ENCODE peak calls at places on chromosomes 3 and 15, in six cellular contexts. O is cardiac muscle cell; T is transverse colon; Z is left ventricle myocardium inferior; C is RWPE2; W is CD8-positive, alpha-beta T cell. L is an unnamed sample. For H3K36me3, the result is how much of the 10 kb centered on the place peaks cover.

GRCh38 chr3:194808709-194809108 is 123.0 kb downstream of the FAM43A start:
- DNase-seq in O (no peak), T (no peak), Z (no peak), C (peak), W (no peak), L (no peak)

GRCh38 chr3:127467386-127467785 is 123.1 kb downstream of the TPRA1 start:
- DNase-seq in O (peak), T (no peak), Z (no peak), C (no peak), W (no peak), L (no peak)

GRCh38 chr3:55897573-55898224 is 410.6 kb upstream of the WNT5A start:
- DNase-seq in O (no peak), T (no peak), Z (no peak), C (no peak), W (no peak), L (no peak)

GRCh38 chr15:70036585-70037343 is 61.0 kb downstream of the TLE3 start:
- DNase-seq in O (no peak), T (peak), Z (no peak), C (peak), W (no peak), L (no peak)

GRCh38 chr3:50574280-50574831 is 5.0 kb downstream of the HEMK1 start:
- DNase-seq in O (no peak), T (no peak), Z (no peak), C (no peak), W (no peak), L (no peak)

GRCh38 chr3:149435936-149436885 is 38.3 kb upstream of the TM4SF4 start:
- DNase-seq in O (no peak), T (no peak), Z (no peak), C (no peak), W (no peak), L (no peak)

GRCh38 chr15:49223536-49224274 is 53.7 kb downstream of the GALK2 start:
- DNase-seq in O (peak), T (no peak), Z (no peak), C (no peak), W (no peak), L (no peak)

GRCh38 chr3:167885277-167885676 is 149.8 kb downstream of the SERPINI1 start:
- DNase-seq in O (no peak), T (no peak), Z (no peak), C (no peak), W (no peak), L (no peak)

GRCh38 chr15:59532770-59533379 is 78.7 kb upstream of the GCNT3 start:
- DNase-seq in O (peak), T (peak), Z (no peak), C (no peak), W (peak), L (peak)

GRCh38 chr3:191412764-191413163 is 48.2 kb upstream of the PYDC2 start:
- DNase-seq in O (peak), T (no peak), Z (no peak), C (no peak), W (no peak), L (no peak)
- H3K36me3 ChIP-seq in O (under half), T (under half), Z (under half), C (under half), W (under half), L (under half)

DNA sequence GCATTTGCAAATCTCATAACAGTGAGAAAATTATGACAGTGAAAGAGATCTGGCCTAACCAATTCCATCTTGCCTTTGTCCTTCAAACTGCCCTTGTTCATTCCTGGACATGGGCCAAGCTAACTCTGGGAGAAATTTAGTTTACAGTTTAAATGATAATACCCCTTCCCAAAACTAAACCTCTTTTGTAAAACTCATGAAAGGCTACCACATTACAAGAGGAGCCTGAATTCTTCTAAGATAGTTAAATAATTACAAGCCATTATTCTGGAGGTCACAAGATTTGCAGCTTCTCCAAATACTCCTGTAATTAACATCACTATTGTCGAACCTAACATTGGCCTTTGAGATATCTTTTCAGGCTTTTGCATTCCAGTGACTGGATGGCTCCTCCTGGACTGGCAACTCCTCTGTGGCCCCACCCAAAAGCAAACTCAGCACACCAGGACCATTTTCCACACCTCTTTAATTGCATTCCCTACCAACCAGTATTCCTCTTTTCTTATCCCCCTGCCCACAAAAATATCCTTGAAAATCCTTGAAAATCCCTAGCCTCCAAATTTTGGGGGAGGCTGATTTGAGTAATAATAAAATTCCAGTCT is 8.8 kb upstream of the FAM240A start:
- DNase-seq in O (no peak), T (no peak), Z (no peak), C (no peak), W (no peak), L (no peak)
- H3K4me3 ChIP-seq in O (no peak), T (no peak), Z (no peak), C (no peak), W (no peak), L (no peak)

GRCh38 chr3:152051501-152052404 is 178.3 kb downstream of the SUCNR1 start:
- DNase-seq in O (peak), T (no peak), Z (no peak), C (no peak), W (no peak), L (no peak)
- H3K27ac ChIP-seq in O (no peak), T (peak), Z (no peak), C (no peak), W (no peak), L (no peak)

GRCh38 chr3:100748220-100748619 is 38.9 kb downstream of the TFG start:
- DNase-seq in O (no peak), T (no peak), Z (no peak), C (no peak), W (no peak), L (no peak)

GRCh38 chr3:100744671-100745070 is 35.4 kb downstream of the TFG start:
- DNase-seq in O (no peak), T (no peak), Z (no peak), C (no peak), W (no peak), L (no peak)

GRCh38 chr3:100745617-100746016 is 36.3 kb downstream of the TFG start:
- DNase-seq in O (no peak), T (no peak), Z (no peak), C (no peak), W (no peak), L (no peak)

GRCh38 chr3:100746056-100746455 is 36.8 kb downstream of the TFG start:
- DNase-seq in O (no peak), T (no peak), Z (no peak), C (no peak), W (no peak), L (no peak)

DNA sequence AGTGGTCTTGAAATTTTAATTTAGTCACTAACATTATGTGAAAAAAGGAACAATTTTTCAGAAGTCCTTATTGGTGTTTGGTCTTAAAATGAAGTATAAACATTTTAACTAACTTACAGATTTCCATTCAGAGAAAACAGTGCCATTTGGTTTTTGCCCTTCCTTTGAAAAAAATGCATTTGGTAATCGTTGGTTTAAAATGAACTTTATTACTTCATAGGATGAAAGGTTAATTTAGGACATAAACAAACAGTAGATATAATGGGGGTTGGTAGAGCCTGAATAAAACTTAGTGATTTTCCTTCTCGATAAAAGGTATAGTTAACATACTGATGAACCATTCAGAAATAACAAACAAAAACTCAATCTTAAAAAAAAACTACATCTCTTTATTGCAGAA is 39.7 kb downstream of the TFG start:
- DNase-seq in O (no peak), T (no peak), Z (no peak), C (no peak), W (no peak), L (no peak)
- H3K36me3 ChIP-seq in O (half or more), T (under half), Z (half or more), C (half or more), W (under half), L (under half)

GRCh38 chr15:28082891-28083688 is 16.0 kb downstream of the OCA2 start:
- DNase-seq in O (no peak), T (peak), Z (no peak), C (no peak), W (no peak), L (no peak)
- H3K4me3 ChIP-seq in O (no peak), T (no peak), Z (no peak), C (no peak), W (no peak), L (no peak)

GRCh38 chr15:82985688-82986441 is at the start of gene RAMAC:
- DNase-seq in O (peak), T (peak), Z (peak), C (peak), W (peak), L (peak)
- H3K27ac ChIP-seq in O (peak), T (peak), Z (peak), C (peak), W (peak), L (peak)